ENCODE peak calls at places on chromosome 6, in six cellular contexts. F, Q, T, L, O and J are unnamed samples.
A peak's percentile ranks its signal among the peaks of the same experiment; 100 is the strongest.

GRCh38 chr6:18496462-18496861 is 109.3 kb downstream of the RNF144B start:
- DNase-seq in F (no peak), Q (peak; percentile 9), T (no peak), L (no peak), O (no peak), J (no peak)

GRCh38 chr6:117206951-117207687 is 58.2 kb upstream of the VGLL2 start:
- DNase-seq in F (no peak), Q (no peak), T (no peak), L (peak; percentile 16), O (no peak), J (no peak)

GRCh38 chr6:108804976-108805375 is 43.2 kb upstream of the ARMC2 start:
- DNase-seq in F (no peak), Q (no peak), T (no peak), L (no peak), O (no peak), J (no peak)

GRCh38 chr6:122660296-122660695 is 50.1 kb downstream of the PKIB start:
- DNase-seq in F (no peak), Q (no peak), T (no peak), L (no peak), O (no peak), J (no peak)

GRCh38 chr6:143753678-143754077 is 75.9 kb downstream of the PHACTR2 start:
- DNase-seq in F (no peak), Q (no peak), T (no peak), L (no peak), O (no peak), J (no peak)

GRCh38 chr6:68238097-68238597 is 396.9 kb upstream of the ADGRB3 start:
- DNase-seq in F (peak; percentile 2), Q (peak; percentile 69), T (peak; percentile 30), L (peak; percentile 42), O (no peak), J (no peak)

GRCh38 chr6:126117251-126117650 is 130.9 kb downstream of the TRMT11 start:
- DNase-seq in F (no peak), Q (peak; percentile 5), T (no peak), L (no peak), O (no peak), J (no peak)

GRCh38 chr6:34177181-34177591 is 31.3 kb upstream of the GRM4 start:
- DNase-seq in F (no peak), Q (no peak), T (no peak), L (no peak), O (no peak), J (no peak)

GRCh38 chr6:1787109-1787466 is 177.4 kb downstream of the FOXC1 start:
- DNase-seq in F (no peak), Q (no peak), T (no peak), L (no peak), O (no peak), J (no peak)

GRCh38 chr6:40425192-40425919 is 161.8 kb downstream of the LRFN2 start:
- DNase-seq in F (no peak), Q (no peak), T (no peak), L (no peak), O (no peak), J (no peak)

GRCh38 chr6:170113141-170113540 is 177.7 kb downstream of the DLL1 start:
- DNase-seq in F (no peak), Q (no peak), T (no peak), L (no peak), O (no peak), J (no peak)

GRCh38 chr6:166419268-166419667 is 36.5 kb upstream of the MPC1 start:
- DNase-seq in F (peak; percentile 58), Q (peak; percentile 63), T (peak; percentile 57), L (peak; percentile 36), O (no peak), J (no peak)

GRCh38 chr6:167568407-167569024 is 243.6 kb downstream of the TTLL2 start:
- DNase-seq in F (no peak), Q (no peak), T (no peak), L (no peak), O (no peak), J (no peak)

DNA sequence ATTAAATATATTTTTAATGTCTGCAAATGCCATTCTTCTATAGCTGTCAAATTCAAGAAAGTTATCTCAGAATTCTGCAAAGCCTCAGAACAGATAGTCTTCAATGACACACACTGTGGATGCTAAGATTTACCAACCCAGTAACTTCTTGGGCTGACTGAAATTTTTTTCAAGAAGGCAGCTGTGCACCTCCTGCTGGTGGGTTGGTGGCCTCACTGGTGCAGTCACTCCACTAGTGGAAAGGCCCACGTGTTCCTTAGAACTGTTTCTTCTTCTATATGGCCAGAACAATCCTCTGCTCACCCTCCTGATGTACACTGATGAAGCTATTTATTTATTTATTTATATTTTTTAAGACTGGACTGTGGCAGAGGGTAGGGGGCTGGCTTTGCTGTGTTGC is 28.1 kb upstream of the MTCL3 start:
- DNase-seq in F (no peak), Q (peak; percentile 30), T (peak; percentile 18), L (peak; percentile 5), O (no peak), J (no peak)
- TF ChIP-seq CTCF in F (no peak), Q (peak; percentile 53), T (peak; percentile 37), L (peak; percentile 34), O (no peak), J (peak; percentile 33)

DNA sequence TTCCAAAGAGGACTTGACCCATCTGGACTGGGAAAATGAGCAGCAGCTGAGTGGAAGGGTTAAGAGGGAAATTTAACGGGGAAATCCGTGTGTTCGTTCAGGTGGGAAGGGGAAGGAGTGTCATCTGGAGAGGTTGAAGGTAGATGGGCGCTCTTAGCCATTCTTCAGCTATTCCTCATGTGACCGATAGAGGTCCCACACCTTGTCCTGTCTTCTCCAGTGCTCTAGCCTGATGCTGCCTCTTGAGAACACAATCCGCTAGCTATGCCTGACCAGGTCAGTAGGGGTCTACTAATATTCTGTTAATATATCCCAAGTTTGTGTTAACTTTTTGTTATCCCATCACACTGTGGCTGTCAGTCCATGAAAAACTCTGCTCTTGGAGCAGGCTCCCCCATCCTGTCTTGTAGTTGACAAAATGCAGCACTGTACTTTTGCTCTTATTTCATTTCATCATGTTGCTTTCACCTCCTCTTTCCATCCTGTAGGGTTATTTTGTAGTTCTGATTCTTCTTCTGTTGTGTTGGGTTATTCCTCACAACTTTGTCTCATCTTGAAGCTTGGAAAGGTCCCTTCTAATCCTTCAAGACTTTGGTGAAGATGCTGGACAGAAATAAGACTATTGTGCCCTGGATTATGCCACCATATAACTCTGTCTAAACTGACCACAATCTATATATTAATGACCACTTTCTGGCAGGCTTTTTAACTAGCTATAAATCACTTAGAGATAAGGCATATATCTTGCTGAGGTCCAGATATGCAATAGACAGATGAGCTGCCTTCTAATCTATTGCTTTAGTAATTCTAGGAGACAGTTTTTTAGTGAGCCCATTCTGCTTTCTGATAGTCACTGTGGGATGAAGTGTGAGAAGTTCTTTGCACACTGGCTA is 123.4 kb upstream of the SUPT3H start:
- DNase-seq in F (no peak), Q (peak; percentile 22), T (no peak), L (no peak), O (no peak), J (no peak)
- TF ChIP-seq CTCF in F (no peak), Q (peak; percentile 54), T (peak; percentile 26), L (peak; percentile 19), O (peak; percentile 27), J (peak; percentile 54)

GRCh38 chr6:141641406-141641805 is 491.3 kb upstream of the GJE1 start:
- DNase-seq in F (no peak), Q (peak; percentile 2), T (no peak), L (peak; percentile 5), O (no peak), J (no peak)
- TF ChIP-seq CTCF in F (no peak), Q (peak; percentile 25), T (no peak), L (peak; percentile 39), O (peak; percentile 33), J (no peak)

DNA sequence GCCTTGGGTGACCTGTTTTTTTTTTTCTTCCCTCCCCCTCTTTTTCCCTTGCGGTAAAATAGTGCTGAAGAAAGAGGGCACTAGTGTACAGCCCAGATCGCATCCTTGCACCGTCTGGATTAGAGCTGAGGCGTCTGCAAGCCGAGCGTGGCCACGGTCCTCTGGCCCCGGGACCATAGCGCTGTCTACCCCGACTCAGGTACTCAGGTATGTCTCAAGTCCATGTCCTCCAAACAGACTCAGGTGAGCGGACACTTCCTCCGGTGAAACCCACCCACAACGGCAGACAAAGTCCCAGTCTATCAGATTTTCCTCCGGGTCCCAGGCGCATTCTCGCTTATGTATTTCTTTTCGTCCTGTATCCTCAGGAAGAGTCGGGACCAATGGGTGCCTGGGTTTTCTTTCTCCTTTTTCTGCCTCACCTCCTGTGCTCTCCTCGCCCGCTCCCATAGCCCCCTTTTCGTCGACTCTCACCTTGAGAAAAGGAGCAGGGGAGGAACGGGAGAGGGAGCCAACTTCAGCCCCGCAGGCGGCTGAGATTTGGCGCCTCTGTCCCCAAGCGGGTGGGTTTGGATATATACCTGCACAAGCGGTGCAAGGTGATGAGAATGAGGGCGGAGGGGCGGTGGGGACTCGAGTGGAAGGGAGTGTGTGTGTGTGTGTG is 1.1 kb upstream of the GRM1 start:
- DNase-seq in F (peak; percentile 4), Q (peak; percentile 6), T (peak; percentile 2), L (no peak), O (no peak), J (no peak)
- TF ChIP-seq CTCF in F (no peak), Q (peak; percentile 14), T (peak; percentile 7), L (no peak), O (no peak), J (peak; percentile 28)

GRCh38 chr6:110646951-110647910 is 168.0 kb downstream of the CDK19 start:
- DNase-seq in F (no peak), Q (no peak), T (no peak), L (no peak), O (no peak), J (no peak)
- TF ChIP-seq CTCF in F (peak; percentile 17), Q (peak; percentile 57), T (peak; percentile 37), L (peak; percentile 38), O (peak; percentile 58), J (peak; percentile 29)

GRCh38 chr6:64280569-64280968 is 645.0 kb downstream of the PHF3 start:
- DNase-seq in F (no peak), Q (peak; percentile 80), T (peak; percentile 55), L (peak; percentile 71), O (no peak), J (peak; percentile 14)
- TF ChIP-seq CTCF in F (peak; percentile 49), Q (peak; percentile 76), T (peak; percentile 55), L (peak; percentile 76), O (peak; percentile 33), J (peak; percentile 76)

GRCh38 chr6:159943101-159943632 is 25.7 kb upstream of the IGF2R start:
- DNase-seq in F (no peak), Q (peak; percentile 84), T (peak; percentile 75), L (no peak), O (no peak), J (no peak)

GRCh38 chr6:159945801-159946392 is 23.0 kb upstream of the IGF2R start:
- DNase-seq in F (no peak), Q (no peak), T (no peak), L (no peak), O (no peak), J (no peak)

GRCh38 chr6:159939591-159940016 is 29.3 kb upstream of the IGF2R start:
- DNase-seq in F (no peak), Q (no peak), T (no peak), L (no peak), O (no peak), J (no peak)

GRCh38 chr6:159943965-159944598 is 24.8 kb upstream of the IGF2R start:
- DNase-seq in F (no peak), Q (no peak), T (no peak), L (no peak), O (no peak), J (no peak)

GRCh38 chr6:159941286-159942113 is 27.4 kb upstream of the IGF2R start:
- DNase-seq in F (peak; percentile 32), Q (peak; percentile 83), T (peak; percentile 69), L (peak; percentile 57), O (no peak), J (no peak)
- TF ChIP-seq CTCF in F (peak; percentile 58), Q (peak; percentile 68), T (peak; percentile 62), L (peak; percentile 67), O (no peak), J (peak; percentile 35)